ENCODE peak calls at places on chromosomes 7 and 10, in nine cellular contexts. L is activated CD4-positive, alpha-beta T cell treated with anti-CD3 and anti-CD28 coated beads for 24 hours; X is Kasumi-1; V is PC-3; G is Jurkat, Clone E6-1; J is stimulated activated CD8-positive, alpha-beta memory T cell treated with anti-CD3 and anti-CD28 coated beads, Interleukin-4, amount 100 ng/mL, for 24 hours; K is NCI-H1105; N is activated T-cell treated with anti-CD3 and anti-CD28 coated beads, Interleukin-2, amount 50 U/mL, for 48 hours; Y is adipocyte. U is an unnamed sample.

GRCh38 chr10:130174343-130174742 is 38.2 kb downstream of the GLRX3 start:
- DNase-seq in K (peak), X (no peak), V (no peak), Y (peak), J (no peak), L (no peak), G (peak), N (no peak), U (no peak)

GRCh38 chr7:47819054-47819920 is 129.0 kb downstream of the PKD1L1 start:
- DNase-seq in X (peak), G (peak), J (peak), Y (peak), N (peak), V (peak), K (peak), L (peak), U (peak)

GRCh38 chr7:1747004-1747801 is 77.1 kb downstream of the ELFN1 start:
- DNase-seq in L (no peak), N (no peak), J (no peak), Y (no peak), X (no peak), V (no peak), K (no peak), G (no peak), U (no peak)

GRCh38 chr10:102040305-102040704 is 15.7 kb downstream of the ARMH3 start:
- DNase-seq in K (no peak), J (no peak), L (no peak), G (no peak), V (no peak), X (peak), N (no peak), Y (no peak), U (no peak)

GRCh38 chr7:151705744-151706567 is 171.0 kb downstream of the PRKAG2 start:
- DNase-seq in K (peak), V (peak), L (no peak), Y (peak), G (peak), N (peak), J (no peak), X (peak), U (peak)

GRCh38 chr7:84125654-84126053 is 68.9 kb downstream of the SEMA3A start:
- DNase-seq in G (no peak), K (no peak), J (no peak), X (no peak), Y (no peak), N (no peak), V (no peak), L (no peak), U (no peak)

GRCh38 chr7:139488810-139489209 is 5.3 kb upstream of the KLRG2 start:
- DNase-seq in Y (peak), J (no peak), K (no peak), N (no peak), G (no peak), X (no peak), V (no peak), L (no peak), U (no peak)

GRCh38 chr7:151851160-151851751 is 25.7 kb downstream of the PRKAG2 start:
- DNase-seq in V (peak), N (peak), L (no peak), J (no peak), Y (no peak), X (peak), K (no peak), G (no peak), U (peak)

GRCh38 chr10:93757766-93758509 is at the start of gene LGI1:
- DNase-seq in J (no peak), L (no peak), V (no peak), Y (no peak), N (no peak), K (no peak), X (no peak), G (no peak), U (no peak)

GRCh38 chr7:22105550-22105949 is 159.9 kb upstream of the CDCA7L start:
- DNase-seq in K (no peak), N (no peak), V (no peak), J (no peak), G (no peak), L (no peak), Y (no peak), X (no peak), U (no peak)

GRCh38 chr7:48635796-48636195 is 288.6 kb upstream of the CDC14C start:
- DNase-seq in L (no peak), G (no peak), X (no peak), J (no peak), N (no peak), V (no peak), K (no peak), Y (no peak), U (no peak)

GRCh38 chr7:155339474-155339873 is 41.8 kb downstream of the INSIG1 start:
- DNase-seq in Y (no peak), J (no peak), G (no peak), X (no peak), V (no peak), K (no peak), L (no peak), N (no peak), U (no peak)

GRCh38 chr7:18489624-18490023 is 5.9 kb upstream of the HDAC9 start:
- DNase-seq in Y (no peak), N (no peak), J (no peak), V (no peak), K (no peak), X (no peak), G (no peak), L (no peak), U (no peak)

GRCh38 chr7:2587134-2587533 is 28.4 kb downstream of the IQCE start:
- DNase-seq in Y (no peak), V (no peak), N (no peak), J (no peak), G (no peak), K (no peak), L (no peak), X (no peak), U (no peak)

GRCh38 chr7:152406491-152406890 is 29.3 kb downstream of the KMT2C start:
- DNase-seq in J (no peak), N (no peak), V (no peak), K (no peak), L (no peak), X (no peak), Y (no peak), G (no peak), U (no peak)

GRCh38 chr10:77643795-77644468 is 6.3 kb upstream of the KCNMA1 start:
- DNase-seq in L (no peak), V (peak), G (peak), N (peak), J (no peak), K (no peak), X (peak), Y (peak), U (peak)

GRCh38 chr10:86103391-86104101 is 263.0 kb downstream of the GRID1 start:
- DNase-seq in L (no peak), Y (no peak), K (no peak), N (no peak), G (peak), V (no peak), J (no peak), X (no peak), U (peak)

GRCh38 chr10:76297787-76298281 is 866.4 kb downstream of the LRMDA start:
- DNase-seq in X (no peak), K (peak), N (no peak), G (no peak), V (no peak), J (no peak), Y (no peak), L (no peak), U (peak)

GRCh38 chr7:159067870-159068787 is 76.5 kb downstream of the VIPR2 start:
- DNase-seq in K (no peak), N (peak), J (no peak), X (no peak), G (peak), Y (no peak), L (no peak), V (no peak), U (no peak)

GRCh38 chr10:97538839-97539238 is 33.7 kb upstream of the ANKRD2 start:
- DNase-seq in G (no peak), J (no peak), L (no peak), N (no peak), K (no peak), X (no peak), V (peak), Y (no peak), U (no peak)

GRCh38 chr7:45092100-45092930 is 3.5 kb upstream of the NACAD start:
- DNase-seq in G (no peak), Y (peak), J (no peak), N (no peak), K (no peak), X (no peak), V (peak), L (no peak), U (no peak)

GRCh38 chr10:110488124-110488681 is 9.5 kb upstream of the DUSP5 start:
- DNase-seq in L (no peak), N (no peak), V (peak), G (no peak), Y (no peak), J (no peak), X (no peak), K (no peak), U (peak)

GRCh38 chr10:4280481-4281206 is 495.6 kb upstream of the KLF6 start:
- DNase-seq in N (no peak), L (no peak), Y (peak), J (no peak), V (peak), K (no peak), X (no peak), G (no peak), U (no peak)

GRCh38 chr7:157268540-157268939 is 68.3 kb upstream of the DNAJB6 start:
- DNase-seq in X (no peak), G (no peak), N (no peak), L (no peak), Y (no peak), K (no peak), J (no peak), V (no peak), U (no peak)

GRCh38 chr7:158585721-158586498 is 1.7 kb downstream of the PTPRN2 start:
- DNase-seq in G (no peak), J (no peak), X (no peak), V (no peak), N (no peak), Y (no peak), L (no peak), K (no peak), U (peak)

GRCh38 chr10:112393341-112393740 is 19.4 kb downstream of the ACSL5 start:
- DNase-seq in G (no peak), J (no peak), Y (no peak), N (no peak), X (no peak), V (no peak), K (no peak), L (no peak), U (peak)

GRCh38 chr7:86653919-86654659 is 10.4 kb downstream of the GRM3 start:
- DNase-seq in Y (no peak), L (no peak), V (no peak), J (no peak), G (no peak), K (no peak), N (no peak), X (no peak), U (no peak)

GRCh38 chr7:77863860-77864259 is 65.3 kb downstream of the PHTF2 start:
- DNase-seq in L (no peak), Y (no peak), X (no peak), N (no peak), G (no peak), V (no peak), J (no peak), K (no peak), U (no peak)

GRCh38 chr10:30820282-30820991 is 190.9 kb upstream of the LYZL2 start:
- DNase-seq in X (no peak), N (no peak), J (no peak), K (no peak), V (peak), L (no peak), Y (peak), G (no peak), U (no peak)

GRCh38 chr10:25682203-25682950 is 251.7 kb upstream of the MYO3A start:
- DNase-seq in V (no peak), N (no peak), X (no peak), J (no peak), G (no peak), L (no peak), Y (no peak), K (no peak), U (no peak)

GRCh38 chr10:77195101-77195500 is 442.5 kb downstream of the KCNMA1 start:
- DNase-seq in K (no peak), Y (peak), L (no peak), V (peak), X (no peak), G (no peak), N (no peak), J (no peak), U (no peak)

GRCh38 chr10:13613519-13613918 is 26.8 kb downstream of the PRPF18 start:
- DNase-seq in V (peak), K (no peak), J (no peak), N (no peak), G (peak), L (no peak), Y (peak), X (peak), U (peak)

GRCh38 chr7:33432825-33433224 is 303.5 kb downstream of the BBS9 start:
- DNase-seq in V (peak), X (no peak), Y (no peak), G (no peak), N (no peak), L (no peak), J (no peak), K (no peak), U (no peak)

GRCh38 chr10:84587789-84588188 is 259.4 kb downstream of the CCSER2 start:
- DNase-seq in Y (no peak), X (no peak), L (no peak), V (no peak), K (no peak), N (no peak), J (no peak), G (no peak), U (no peak)

GRCh38 chr10:63761243-63761642 is 240.0 kb downstream of the REEP3 start:
- DNase-seq in L (no peak), Y (no peak), G (no peak), J (no peak), N (no peak), K (no peak), X (no peak), V (no peak), U (no peak)

GRCh38 chr10:23869548-23869947 is 339.4 kb upstream of the KIAA1217 start:
- DNase-seq in X (no peak), G (no peak), L (no peak), Y (no peak), V (no peak), J (no peak), N (no peak), K (no peak), U (peak)

GRCh38 chr7:24962418-24962962 is 17.5 kb downstream of the OSBPL3 start:
- DNase-seq in Y (no peak), L (no peak), X (no peak), K (no peak), J (no peak), N (no peak), V (no peak), G (no peak), U (no peak)

GRCh38 chr10:63013755-63014154 is 119.4 kb upstream of the NRBF2 start:
- DNase-seq in Y (no peak), K (no peak), N (no peak), L (no peak), G (no peak), J (no peak), V (no peak), X (no peak), U (no peak)

GRCh38 chr7:129958643-129959479 is 6.1 kb upstream of the UBE2H start:
- DNase-seq in G (no peak), J (no peak), N (no peak), L (no peak), V (peak), X (peak), Y (peak), K (no peak), U (peak)

U was measured in DMS53.